ENCODE peak calls at places on chromosomes 5 and 9, in nine cellular contexts. M is CD4-positive, CD25-positive, alpha-beta regulatory T cell; I is skeletal muscle cell; T is Caco-2; A is activated CD4-positive, alpha-beta memory T cell treated with anti-CD3 and anti-CD28 coated beads, Interleukin-2, amount 10 ng/mL, durations not matched to agents 7 days and 5 days; L is T follicular helper cell; R is cardiac fibroblast; V is iris pigment epithelial cell; F is amygdala. Z is an unnamed sample.

GRCh38 chr5:31049933-31050704 is 143.4 kb upstream of the CDH6 start:
- DNase-seq in M (no peak), I (no peak), T (no peak), A (no peak), L (no peak), R (no peak), V (peak), F (no peak), Z (no peak)

GRCh38 chr5:79521156-79521555 is 7.2 kb upstream of the HOMER1 start:
- DNase-seq in M (no peak), I (no peak), T (no peak), A (no peak), L (no peak), R (no peak), V (no peak), F (no peak), Z (no peak)

GRCh38 chr9:125422853-125423252 is 161.2 kb downstream of the GAPVD1 start:
- DNase-seq in M (no peak), I (no peak), T (no peak), A (no peak), L (no peak), R (no peak), V (no peak), F (no peak), Z (no peak)

GRCh38 chr9:37293664-37294524 is 128.6 kb upstream of the GRHPR start:
- DNase-seq in M (no peak), I (peak), T (no peak), A (no peak), L (no peak), R (peak), V (peak), F (no peak), Z (peak)

GRCh38 chr5:74632947-74633356 is 7.6 kb downstream of the ENC1 start:
- DNase-seq in M (no peak), I (no peak), T (no peak), A (no peak), L (no peak), R (peak), V (peak), F (no peak), Z (no peak)

GRCh38 chr9:18490591-18491370 is 16.8 kb downstream of the ADAMTSL1 start:
- DNase-seq in M (no peak), I (peak), T (no peak), A (no peak), L (no peak), R (peak), V (peak), F (no peak), Z (no peak)

GRCh38 chr5:169495252-169495548 is 88.4 kb upstream of the SPDL1 start:
- DNase-seq in M (no peak), I (no peak), T (no peak), A (no peak), L (no peak), R (no peak), V (no peak), F (no peak), Z (no peak)

GRCh38 chr5:169299651-169300467 is 1.1 kb downstream of the SLIT3 start:
- DNase-seq in M (no peak), I (no peak), T (no peak), A (no peak), L (no peak), R (peak), V (no peak), F (no peak), Z (no peak)

GRCh38 chr5:64811050-64811640 is 42.4 kb downstream of the CWC27 start:
- DNase-seq in M (no peak), I (peak), T (peak), A (no peak), L (no peak), R (peak), V (peak), F (no peak), Z (peak)

GRCh38 chr5:38809388-38810359 is 36.1 kb upstream of the OSMR start:
- DNase-seq in M (no peak), I (peak), T (peak), A (peak), L (peak), R (peak), V (peak), F (peak), Z (peak)

GRCh38 chr5:139371482-139372435 is 11.3 kb downstream of the SLC23A1 start:
- DNase-seq in M (no peak), I (no peak), T (no peak), A (no peak), L (no peak), R (no peak), V (no peak), F (no peak), Z (no peak)

GRCh38 chr5:91367908-91368648 is 15.0 kb downstream of the ARRDC3 start:
- DNase-seq in M (no peak), I (no peak), T (no peak), A (no peak), L (no peak), R (no peak), V (no peak), F (no peak), Z (no peak)

GRCh38 chr5:86979801-86980510 is 287.7 kb upstream of the RASA1 start:
- DNase-seq in M (no peak), I (peak), T (no peak), A (no peak), L (no peak), R (peak), V (peak), F (no peak), Z (peak)

GRCh38 chr5:156706631-156707030 is 143.5 kb upstream of the PPP1R2B start:
- DNase-seq in M (no peak), I (no peak), T (no peak), A (no peak), L (no peak), R (no peak), V (no peak), F (no peak), Z (no peak)

GRCh38 chr9:125472926-125473701 is 211.5 kb downstream of the GAPVD1 start:
- DNase-seq in M (no peak), I (no peak), T (no peak), A (no peak), L (no peak), R (peak), V (peak), F (no peak), Z (peak)

GRCh38 chr9:20356392-20357206 is 265.7 kb downstream of the MLLT3 start:
- DNase-seq in M (peak), I (peak), T (peak), A (peak), L (peak), R (peak), V (peak), F (peak), Z (peak)

GRCh38 chr9:1083325-1083913 is 33.3 kb downstream of the DMRT2 start:
- DNase-seq in M (no peak), I (no peak), T (peak), A (no peak), L (no peak), R (no peak), V (peak), F (peak), Z (peak)

GRCh38 chr5:195401-196160 is 4.3 kb downstream of the LRRC14B start:
- DNase-seq in M (no peak), I (no peak), T (no peak), A (no peak), L (no peak), R (no peak), V (no peak), F (no peak), Z (peak)

GRCh38 chr9:97980918-97981827 is 2.0 kb upstream of the ANP32B start:
- DNase-seq in M (no peak), I (no peak), T (no peak), A (no peak), L (no peak), R (no peak), V (no peak), F (peak), Z (peak)

GRCh38 chr9:37749129-37749528 is 4.5 kb upstream of the TRMT10B start:
- DNase-seq in M (no peak), I (no peak), T (no peak), A (no peak), L (no peak), R (no peak), V (no peak), F (no peak), Z (no peak)

GRCh38 chr5:61409568-61409967 is 77.5 kb downstream of the ZSWIM6 start:
- DNase-seq in M (no peak), I (peak), T (peak), A (no peak), L (no peak), R (peak), V (peak), F (no peak), Z (peak)

GRCh38 chr9:20873240-20873860 is 158.1 kb downstream of the HACD4 start:
- DNase-seq in M (no peak), I (peak), T (no peak), A (no peak), L (no peak), R (peak), V (peak), F (no peak), Z (no peak)

GRCh38 chr5:154390096-154390495 is 55.7 kb upstream of the SAP30L start:
- DNase-seq in M (no peak), I (no peak), T (no peak), A (no peak), L (no peak), R (peak), V (no peak), F (no peak), Z (no peak)